ENCODE peak calls at places on chromosomes 1 and 21, in six cellular contexts. W is ovary; U is aorta; I is occipital lobe; T is activated CD4-positive, alpha-beta T cell treated with anti-CD3 and anti-CD28 coated beads, Interleukin-2, amount 50 U/mL, for 48 hours; Y is B cell. O is an unnamed sample.

GRCh38 chr21:35222541-35222941 is 173.4 kb upstream of the RUNX1 start:
- DNase-seq in W (no peak), U (no peak), Y (peak), T (peak), I (no peak), O (peak)

GRCh38 chr1:180881806-180882509 is 30.7 kb upstream of the KIAA1614 start:
- DNase-seq in T (no peak), W (no peak), U (no peak), I (no peak), Y (no peak), O (no peak)

GRCh38 chr1:150511551-150511950 is 3.6 kb downstream of the ECM1 start:
- DNase-seq in W (peak), T (no peak), I (no peak), Y (no peak), U (no peak), O (no peak)

GRCh38 chr1:2044510-2045319 is 5.5 kb upstream of the PRKCZ start:
- DNase-seq in U (peak), T (peak), Y (peak), W (peak), I (peak), O (peak)

GRCh38 chr1:64126581-64126980 is 76.8 kb upstream of the UBE2U start:
- DNase-seq in U (no peak), W (no peak), T (no peak), Y (no peak), I (no peak), O (no peak)

GRCh38 chr1:24215226-24215814 is 28.2 kb upstream of the IFNLR1 start:
- DNase-seq in W (no peak), T (no peak), Y (no peak), U (no peak), I (no peak), O (no peak)

GRCh38 chr1:183989078-183989577 is 48.4 kb downstream of the COLGALT2 start:
- DNase-seq in I (peak), U (peak), W (no peak), T (peak), Y (no peak), O (peak)

GRCh38 chr21:31338892-31339368 is 5.1 kb downstream of the TIAM1 start:
- DNase-seq in Y (no peak), W (no peak), I (no peak), T (no peak), U (no peak), O (no peak)

O was measured in activated T-cell treated with anti-CD3 and anti-CD28 coated beads, Interleukin-2, amount 50 U/mL, for 72 hours.